ENCODE peak calls at places on chromosomes 7 and 10, in seven cellular contexts. V, Q, K, N, P, D and B are unnamed samples.

GRCh38 chr10:47253651-47254375 is 46.2 kb upstream of the GDF10 start:
- DNase-seq in V (no peak), Q (no peak), K (no peak), N (no peak), P (no peak), D (no peak), B (no peak)

GRCh38 chr10:101780818-101781654 is 2.2 kb downstream of the NPM3 start:
- DNase-seq in V (peak), Q (peak), K (peak), N (peak), P (peak), D (peak), B (peak)

GRCh38 chr7:22962775-22963358 is 51.1 kb downstream of the HYCC1 start:
- DNase-seq in V (no peak), Q (no peak), K (no peak), N (no peak), P (no peak), D (no peak), B (no peak)

GRCh38 chr7:41030673-41031072 is 672.2 kb downstream of the INHBA start:
- DNase-seq in V (no peak), Q (no peak), K (no peak), N (no peak), P (no peak), D (no peak), B (peak)

GRCh38 chr10:30589441-30589840 is 40.1 kb downstream of the LYZL2 start:
- DNase-seq in V (no peak), Q (no peak), K (no peak), N (peak), P (no peak), D (no peak), B (no peak)

GRCh38 chr10:62639139-62639538 is 165.4 kb upstream of the ADO start:
- DNase-seq in V (no peak), Q (no peak), K (no peak), N (no peak), P (no peak), D (no peak), B (no peak)

GRCh38 chr10:15589109-15589508 is 130.6 kb downstream of the ITGA8 start:
- DNase-seq in V (no peak), Q (no peak), K (no peak), N (no peak), P (no peak), D (no peak), B (no peak)

GRCh38 chr7:36175872-36176271 is 22.8 kb downstream of the EEPD1 start:
- DNase-seq in V (no peak), Q (no peak), K (no peak), N (no peak), P (no peak), D (no peak), B (no peak)

GRCh38 chr7:158919686-158920085 is 63.3 kb downstream of the DYNC2I1 start:
- DNase-seq in V (no peak), Q (no peak), K (no peak), N (no peak), P (no peak), D (no peak), B (no peak)

GRCh38 chr7:16421333-16422099 is at the start of gene CRPPA:
- DNase-seq in V (peak), Q (no peak), K (no peak), N (peak), P (peak), D (peak), B (peak)

GRCh38 chr10:25288181-25288580 is 113.4 kb downstream of the GPR158 start:
- DNase-seq in V (no peak), Q (no peak), K (no peak), N (no peak), P (no peak), D (no peak), B (no peak)

GRCh38 chr7:99079104-99079503 is 64.8 kb downstream of the SMURF1 start:
- DNase-seq in V (peak), Q (no peak), K (no peak), N (no peak), P (no peak), D (no peak), B (no peak)

GRCh38 chr7:138852469-138852868 is 54.5 kb upstream of the ATP6V0A4 start:
- DNase-seq in V (no peak), Q (no peak), K (no peak), N (no peak), P (no peak), D (no peak), B (no peak)

GRCh38 chr10:54139819-54140428 is 661.1 kb downstream of the PCDH15 start:
- DNase-seq in V (no peak), Q (no peak), K (no peak), N (peak), P (no peak), D (no peak), B (no peak)

GRCh38 chr7:29113384-29114102 is 32.8 kb downstream of the CPVL start:
- DNase-seq in V (peak), Q (no peak), K (peak), N (peak), P (peak), D (no peak), B (peak)

GRCh38 chr7:149728491-149729375 is 44.7 kb downstream of the ZNF467 start:
- DNase-seq in V (no peak), Q (no peak), K (no peak), N (no peak), P (no peak), D (no peak), B (no peak)

GRCh38 chr10:4407783-4408182 is 418.2 kb upstream of the AKR1E2 start:
- DNase-seq in V (no peak), Q (no peak), K (peak), N (no peak), P (no peak), D (no peak), B (no peak)

GRCh38 chr7:68700414-68700813 is 897.9 kb upstream of the AUTS2 start:
- DNase-seq in V (no peak), Q (no peak), K (no peak), N (no peak), P (no peak), D (no peak), B (no peak)

GRCh38 chr10:6669269-6669859 is 89.3 kb upstream of the PRKCQ start:
- DNase-seq in V (peak), Q (no peak), K (peak), N (peak), P (peak), D (no peak), B (peak)

GRCh38 chr10:35685402-35685801 is 43.3 kb upstream of the FZD8 start:
- DNase-seq in V (no peak), Q (no peak), K (no peak), N (no peak), P (no peak), D (no peak), B (no peak)

GRCh38 chr7:134140889-134141867 is 14.0 kb downstream of the LRGUK start:
- DNase-seq in V (peak), Q (peak), K (peak), N (peak), P (peak), D (peak), B (peak)

GRCh38 chr10:103800789-103801540 is 54.4 kb downstream of the SH3PXD2A start:
- DNase-seq in V (peak), Q (peak), K (no peak), N (no peak), P (no peak), D (no peak), B (no peak)

GRCh38 chr10:21757601-21757901 is 223.5 kb downstream of the MLLT10 start:
- DNase-seq in V (no peak), Q (no peak), K (no peak), N (no peak), P (no peak), D (no peak), B (no peak)

GRCh38 chr7:35037211-35037525 is at the start of gene DPY19L1:
- DNase-seq in V (no peak), Q (no peak), K (no peak), N (no peak), P (no peak), D (no peak), B (no peak)

GRCh38 chr7:35038340-35038738 is 1.1 kb upstream of the DPY19L1 start:
- DNase-seq in V (no peak), Q (no peak), K (no peak), N (no peak), P (no peak), D (no peak), B (no peak)

GRCh38 chr7:35037526-35038339 is 448 bp upstream of the DPY19L1 start:
- DNase-seq in V (peak), Q (peak), K (peak), N (peak), P (peak), D (peak), B (peak)

GRCh38 chr7:35036361-35037171 is 719 bp downstream of the DPY19L1 start:
- DNase-seq in V (peak), Q (peak), K (no peak), N (peak), P (peak), D (peak), B (peak)

DNA sequence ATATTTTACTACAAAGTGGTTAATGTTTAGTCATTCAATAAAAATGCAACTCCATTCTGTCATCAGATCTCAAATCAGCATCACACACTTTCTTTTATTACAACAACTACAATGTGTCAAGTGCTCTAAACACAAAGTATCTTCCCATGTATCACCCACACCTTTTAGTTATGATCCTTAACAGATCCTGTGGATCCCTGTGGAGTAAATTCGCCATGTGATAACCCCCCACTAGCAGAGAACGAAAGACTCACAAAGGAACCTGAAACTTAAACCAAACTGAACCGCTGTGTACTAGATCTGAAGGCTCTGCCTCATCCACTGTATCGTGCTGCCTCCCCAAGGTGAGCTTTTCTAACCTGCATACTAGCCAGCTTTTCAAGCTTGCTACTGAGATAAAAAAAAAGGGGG is 1.8 kb downstream of the DPY19L1 start:
- DNase-seq in V (peak), Q (peak), K (peak), N (peak), P (no peak), D (no peak), B (peak)
- TF ChIP-seq CTCF in V (no peak), Q (no peak), K (peak), N (peak), P (no peak), D (no peak), B (no peak)

GRCh38 chr10:86212391-86212700 is 154.2 kb downstream of the GRID1 start:
- DNase-seq in V (no peak), Q (no peak), K (no peak), N (no peak), P (no peak), D (no peak), B (no peak)
- TF ChIP-seq CTCF in V (no peak), Q (no peak), K (no peak), N (no peak), P (no peak), D (no peak), B (no peak)

GRCh38 chr7:157220916-157221569 is 82.3 kb downstream of the UBE3C start:
- DNase-seq in V (no peak), Q (no peak), K (no peak), N (no peak), P (no peak), D (no peak), B (no peak)

GRCh38 chr7:157219154-157219553 is 80.4 kb downstream of the UBE3C start:
- DNase-seq in V (no peak), Q (no peak), K (no peak), N (no peak), P (no peak), D (no peak), B (no peak)

GRCh38 chr7:157228864-157229422 is 90.2 kb downstream of the UBE3C start:
- DNase-seq in V (peak), Q (peak), K (no peak), N (peak), P (peak), D (peak), B (peak)

DNA sequence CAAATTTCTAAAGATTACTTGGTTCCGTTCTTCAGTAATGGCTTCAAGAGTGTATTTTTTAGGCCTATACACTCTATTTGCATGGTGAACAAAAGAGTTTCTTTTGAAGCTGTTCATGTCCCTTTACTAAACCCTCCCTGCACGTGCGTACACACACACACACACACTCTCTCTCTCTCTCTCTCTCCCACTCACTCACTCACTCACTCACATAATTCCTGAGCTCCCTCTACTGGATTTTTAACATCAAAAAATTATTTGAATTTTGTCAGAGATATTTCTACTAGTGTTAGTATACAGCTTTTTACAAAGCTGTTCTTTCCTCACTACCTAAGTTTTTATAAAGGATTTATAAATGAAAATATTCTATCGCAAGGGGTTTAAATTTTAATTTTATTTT is 85.9 kb downstream of the UBE3C start:
- DNase-seq in V (no peak), Q (no peak), K (no peak), N (no peak), P (no peak), D (no peak), B (no peak)
- TF ChIP-seq CTCF in V (no peak), Q (no peak), K (no peak), N (no peak), P (no peak), D (no peak), B (no peak)

GRCh38 chr7:129327076-129327475 is 102.2 kb downstream of the AHCYL2 start:
- DNase-seq in V (no peak), Q (no peak), K (no peak), N (no peak), P (no peak), D (no peak), B (no peak)
- TF ChIP-seq CTCF in V (no peak), Q (no peak), K (no peak), N (no peak), P (no peak), D (no peak), B (no peak)

DNA sequence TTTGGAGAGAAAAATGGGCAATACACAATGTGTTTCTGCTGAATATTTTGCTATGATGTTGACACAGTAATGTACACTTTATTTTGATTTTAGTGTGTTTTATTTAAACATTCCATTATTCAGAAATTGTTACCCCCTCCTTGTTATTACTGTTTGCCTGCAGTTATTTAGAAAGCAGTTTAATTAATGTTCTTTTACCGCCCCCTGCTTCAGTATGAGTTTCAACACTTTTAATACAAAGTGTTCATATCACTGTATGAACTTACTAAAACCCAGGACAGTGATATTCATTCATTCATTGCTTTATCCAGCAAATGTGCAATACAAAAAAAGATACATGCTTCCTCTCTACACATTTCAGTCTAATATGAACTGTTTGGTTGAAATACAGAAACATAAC is 159.3 kb downstream of the AUTS2 start:
- DNase-seq in V (no peak), Q (no peak), K (no peak), N (no peak), P (no peak), D (no peak), B (no peak)
- TF ChIP-seq CTCF in V (no peak), Q (no peak), K (no peak), N (peak), P (no peak), D (no peak), B (no peak)

DNA sequence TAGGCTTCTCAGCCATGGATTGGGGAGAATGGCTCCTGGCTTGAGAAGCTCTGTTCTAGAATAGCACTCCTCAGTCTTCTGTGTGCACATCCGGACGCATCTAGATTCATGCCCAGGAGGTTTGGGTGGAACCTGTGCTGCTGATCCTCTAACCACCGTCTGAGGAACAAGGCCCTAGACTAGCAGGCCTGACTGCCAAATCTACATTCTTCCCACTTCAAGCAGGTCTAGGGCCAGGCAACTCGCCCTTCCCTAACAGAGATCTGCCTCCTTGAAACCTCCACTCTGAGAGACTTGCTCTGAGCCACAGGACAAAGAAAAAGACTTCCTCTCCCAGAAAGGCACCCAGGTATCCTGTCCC is 61.6 kb downstream of the KCNMA1 start:
- DNase-seq in V (no peak), Q (no peak), K (no peak), N (no peak), P (no peak), D (no peak), B (no peak)
- TF ChIP-seq CTCF in V (no peak), Q (no peak), K (no peak), N (no peak), P (no peak), D (no peak), B (no peak)